ENCODE peak calls at places on chromosomes 12 and 14, in nine cellular contexts. F, J, G, Q, R, L, S, V and N are unnamed samples.

GRCh38 chr14:95274874-95275273 is 44.8 kb downstream of the CLMN start:
- DNase-seq in R (no peak), S (no peak), L (no peak), Q (no peak), G (no peak), J (no peak), V (no peak), F (no peak), N (no peak)

GRCh38 chr12:52308807-52309425 is 12.3 kb downstream of the KRT83 start:
- DNase-seq in F (no peak), L (no peak), V (no peak), J (no peak), G (no peak), S (no peak), R (no peak), Q (no peak), N (no peak)

GRCh38 chr14:90728951-90729350 is 87.3 kb downstream of the TTC7B start:
- DNase-seq in R (no peak), G (no peak), V (peak; percentile 20), S (no peak), Q (no peak), J (no peak), F (no peak), L (no peak), N (no peak)

GRCh38 chr12:12476836-12477531 is 85.7 kb downstream of the DUSP16 start:
- DNase-seq in F (no peak), G (no peak), R (no peak), V (peak; percentile 82), Q (no peak), J (no peak), L (no peak), S (no peak), N (no peak)

GRCh38 chr12:56221233-56221756 is 427 bp downstream of the RNF41 start:
- DNase-seq in Q (no peak), V (peak; percentile 25), L (peak; percentile 78), R (peak; percentile 82), F (peak; percentile 66), G (no peak), S (peak; percentile 58), J (no peak), N (no peak)

GRCh38 chr14:22570132-22570949 is 18.7 kb downstream of the DAD1 start:
- DNase-seq in V (peak; percentile 63), R (peak; percentile 83), Q (peak; percentile 74), F (peak; percentile 69), J (peak; percentile 94), L (peak; percentile 84), G (peak; percentile 93), S (peak; percentile 76), N (peak; percentile 80)

GRCh38 chr12:8742501-8742900 is 44.7 kb downstream of the RIMKLB start:
- DNase-seq in V (no peak), J (no peak), R (peak; percentile 62), G (no peak), F (no peak), S (no peak), Q (no peak), L (no peak), N (no peak)

GRCh38 chr14:77076118-77076631 is 21.9 kb upstream of the CIPC start:
- DNase-seq in J (no peak), L (no peak), S (no peak), Q (no peak), G (no peak), V (no peak), R (no peak), F (peak; percentile 85), N (peak; percentile 76)

GRCh38 chr12:52181757-52182156 is 10.1 kb downstream of the KRT80 start:
- DNase-seq in V (no peak), L (no peak), R (peak; percentile 86), J (no peak), F (no peak), Q (no peak), G (no peak), S (peak; percentile 57), N (no peak)

GRCh38 chr12:65740873-65741600 is 83.2 kb upstream of the HMGA2 start:
- DNase-seq in G (peak; percentile 70), F (peak; percentile 79), S (no peak), L (peak; percentile 90), V (no peak), R (peak; percentile 88), Q (peak; percentile 30), J (peak; percentile 76), N (peak; percentile 61)

GRCh38 chr12:32448581-32448980 is 49.2 kb downstream of the FGD4 start:
- DNase-seq in R (no peak), J (no peak), V (no peak), L (no peak), F (no peak), Q (no peak), S (no peak), G (peak; percentile 25), N (no peak)

GRCh38 chr14:92973798-92974372 is 50.9 kb downstream of the CHGA start:
- DNase-seq in J (no peak), G (no peak), L (no peak), S (no peak), V (peak; percentile 76), F (no peak), Q (no peak), R (peak; percentile 74), N (no peak)

GRCh38 chr14:88995437-88996198 is 171.2 kb downstream of the TTC8 start:
- DNase-seq in Q (no peak), V (no peak), J (no peak), L (no peak), S (no peak), R (peak; percentile 61), G (no peak), F (no peak), N (no peak)

GRCh38 chr12:123723011-123723410 is 10.9 kb downstream of the ATP6V0A2 start:
- DNase-seq in F (no peak), V (no peak), G (no peak), J (no peak), S (no peak), R (no peak), Q (no peak), L (no peak), N (no peak)

GRCh38 chr14:58882577-58883018 is 244.8 kb downstream of the DACT1 start:
- DNase-seq in L (no peak), J (no peak), F (no peak), R (peak; percentile 50), G (no peak), V (no peak), Q (no peak), S (no peak), N (no peak)